ENCODE peak calls at places on chromosomes 5 and 9, in seven cellular contexts. One of them, this sample, is unnamed.

GRCh38 chr5:175885813-175886212 is 14.4 kb downstream of the CPLX2 start:
- DNase-seq in uterus: no peak
- DNase-seq in suprapubic skin: no peak
- DNase-seq in A549: no peak
- DNase-seq in tibial nerve: no peak
- DNase-seq in NB4: peak; percentile 90
- DNase-seq in transverse colon: no peak
- DNase-seq in this sample: no peak

GRCh38 chr5:74067748-74068541 is 441.9 kb downstream of the ARHGEF28 start:
- DNase-seq in transverse colon: no peak
- DNase-seq in suprapubic skin: no peak
- DNase-seq in NB4: no peak
- DNase-seq in uterus: no peak
- DNase-seq in tibial nerve: no peak
- DNase-seq in A549: peak; percentile 8
- DNase-seq in this sample: no peak

GRCh38 chr5:175742290-175742994 is 84.6 kb downstream of the HRH2 start:
- DNase-seq in A549: no peak
- DNase-seq in tibial nerve: no peak
- DNase-seq in uterus: no peak
- DNase-seq in transverse colon: no peak
- DNase-seq in suprapubic skin: no peak
- DNase-seq in NB4: peak; percentile 38
- DNase-seq in this sample: no peak

GRCh38 chr9:130770093-130770492 is 65.0 kb upstream of the ABL1 start:
- DNase-seq in A549: no peak
- DNase-seq in uterus: no peak
- DNase-seq in suprapubic skin: no peak
- DNase-seq in NB4: no peak
- DNase-seq in transverse colon: no peak
- DNase-seq in tibial nerve: no peak
- DNase-seq in this sample: no peak

GRCh38 chr9:114220129-114220541 is 64.8 kb downstream of the COL27A1 start:
- DNase-seq in NB4: no peak
- DNase-seq in transverse colon: peak; percentile 12
- DNase-seq in uterus: no peak
- DNase-seq in A549: no peak
- DNase-seq in suprapubic skin: no peak
- DNase-seq in tibial nerve: no peak
- DNase-seq in this sample: no peak

GRCh38 chr5:81631124-81631523 is 119.8 kb downstream of the SSBP2 start:
- DNase-seq in uterus: no peak
- DNase-seq in A549: no peak
- DNase-seq in tibial nerve: no peak
- DNase-seq in NB4: no peak
- DNase-seq in suprapubic skin: no peak
- DNase-seq in transverse colon: peak; percentile 8
- DNase-seq in this sample: no peak

GRCh38 chr5:81212211-81212687 is 20.9 kb upstream of the CKMT2 start:
- DNase-seq in A549: no peak
- DNase-seq in tibial nerve: no peak
- DNase-seq in NB4: no peak
- DNase-seq in transverse colon: no peak
- DNase-seq in suprapubic skin: no peak
- DNase-seq in uterus: no peak
- DNase-seq in this sample: no peak

GRCh38 chr5:73999306-73999705 is 373.3 kb downstream of the ARHGEF28 start:
- DNase-seq in uterus: no peak
- DNase-seq in NB4: no peak
- DNase-seq in transverse colon: no peak
- DNase-seq in tibial nerve: no peak
- DNase-seq in suprapubic skin: no peak
- DNase-seq in A549: no peak
- DNase-seq in this sample: no peak

GRCh38 chr5:102722930-102723329 is 32.2 kb upstream of the PAM start:
- DNase-seq in transverse colon: no peak
- DNase-seq in NB4: no peak
- DNase-seq in uterus: no peak
- DNase-seq in tibial nerve: no peak
- DNase-seq in A549: no peak
- DNase-seq in suprapubic skin: no peak
- DNase-seq in this sample: no peak

GRCh38 chr5:81429363-81429762 is 35.4 kb upstream of the ACOT12 start:
- DNase-seq in NB4: no peak
- DNase-seq in uterus: no peak
- DNase-seq in tibial nerve: no peak
- DNase-seq in A549: no peak
- DNase-seq in transverse colon: no peak
- DNase-seq in suprapubic skin: no peak
- DNase-seq in this sample: no peak

GRCh38 chr9:128225770-128226753 is 22.9 kb downstream of the DNM1 start:
- DNase-seq in uterus: no peak
- DNase-seq in A549: no peak
- DNase-seq in NB4: peak; percentile 82
- DNase-seq in transverse colon: no peak
- DNase-seq in suprapubic skin: no peak
- DNase-seq in tibial nerve: no peak
- DNase-seq in this sample: no peak

GRCh38 chr5:100595152-100595811 is 60.1 kb downstream of the FAM174A start:
- DNase-seq in suprapubic skin: no peak
- DNase-seq in uterus: peak; percentile 15
- DNase-seq in A549: peak; percentile 6
- DNase-seq in tibial nerve: no peak
- DNase-seq in NB4: peak; percentile 25
- DNase-seq in transverse colon: peak; percentile 12
- DNase-seq in this sample: peak; percentile 18

GRCh38 chr5:143338658-143339366 is 64.7 kb downstream of the NR3C1 start:
- DNase-seq in transverse colon: no peak
- DNase-seq in tibial nerve: no peak
- DNase-seq in NB4: no peak
- DNase-seq in suprapubic skin: no peak
- DNase-seq in A549: no peak
- DNase-seq in uterus: no peak
- DNase-seq in this sample: no peak

GRCh38 chr9:13575558-13575957 is 296.1 kb upstream of the MPDZ start:
- DNase-seq in uterus: no peak
- DNase-seq in NB4: no peak
- DNase-seq in transverse colon: no peak
- DNase-seq in A549: no peak
- DNase-seq in suprapubic skin: no peak
- DNase-seq in tibial nerve: no peak
- DNase-seq in this sample: no peak

GRCh38 chr9:29475471-29475870 is 1902.2 kb upstream of the C9orf72 start:
- DNase-seq in A549: no peak
- DNase-seq in transverse colon: no peak
- DNase-seq in uterus: no peak
- DNase-seq in tibial nerve: no peak
- DNase-seq in NB4: no peak
- DNase-seq in suprapubic skin: no peak
- DNase-seq in this sample: no peak

GRCh38 chr5:96703384-96703910 is 41.3 kb downstream of the CAST start:
- DNase-seq in transverse colon: peak; percentile 85
- DNase-seq in A549: no peak
- DNase-seq in NB4: no peak
- DNase-seq in suprapubic skin: no peak
- DNase-seq in uterus: no peak
- DNase-seq in tibial nerve: no peak
- DNase-seq in this sample: no peak

GRCh38 chr5:96243203-96243602 is 189.8 kb downstream of the PCSK1 start:
- DNase-seq in suprapubic skin: no peak
- DNase-seq in tibial nerve: no peak
- DNase-seq in A549: no peak
- DNase-seq in transverse colon: no peak
- DNase-seq in NB4: no peak
- DNase-seq in uterus: no peak
- DNase-seq in this sample: no peak

GRCh38 chr5:88203977-88204735 is 64.5 kb downstream of the TMEM161B start:
- DNase-seq in tibial nerve: no peak
- DNase-seq in A549: no peak
- DNase-seq in uterus: no peak
- DNase-seq in suprapubic skin: no peak
- DNase-seq in transverse colon: no peak
- DNase-seq in NB4: no peak
- DNase-seq in this sample: no peak

GRCh38 chr5:92106808-92107207 is 723.7 kb upstream of the ARRDC3 start:
- DNase-seq in suprapubic skin: no peak
- DNase-seq in A549: no peak
- DNase-seq in tibial nerve: no peak
- DNase-seq in transverse colon: no peak
- DNase-seq in uterus: no peak
- DNase-seq in NB4: no peak
- DNase-seq in this sample: no peak

GRCh38 chr9:33791117-33791516 is 4.2 kb upstream of the PRSS3 start:
- DNase-seq in transverse colon: peak; percentile 60
- DNase-seq in tibial nerve: no peak
- DNase-seq in suprapubic skin: no peak
- DNase-seq in A549: no peak
- DNase-seq in NB4: peak; percentile 29
- DNase-seq in uterus: no peak
- DNase-seq in this sample: no peak

GRCh38 chr5:138793481-138794010 is 40.3 kb downstream of the CTNNA1 start:
- DNase-seq in suprapubic skin: no peak
- DNase-seq in NB4: no peak
- DNase-seq in tibial nerve: no peak
- DNase-seq in uterus: no peak
- DNase-seq in transverse colon: no peak
- DNase-seq in A549: no peak
- DNase-seq in this sample: no peak
- TF ChIP-seq POLR2A in suprapubic skin: no peak
- TF ChIP-seq POLR2A in NB4: no peak
- TF ChIP-seq POLR2A in tibial nerve: no peak
- TF ChIP-seq POLR2A in uterus: no peak
- TF ChIP-seq POLR2A in transverse colon: no peak
- TF ChIP-seq POLR2A in A549: no peak
- TF ChIP-seq POLR2A in this sample: no peak

GRCh38 chr5:141640051-141640415 is 3.2 kb downstream of the RELL2 start:
- DNase-seq in tibial nerve: no peak
- DNase-seq in transverse colon: no peak
- DNase-seq in uterus: no peak
- DNase-seq in A549: no peak
- DNase-seq in suprapubic skin: no peak
- DNase-seq in NB4: no peak
- DNase-seq in this sample: no peak

GRCh38 chr5:141639357-141640050 is 2.7 kb downstream of the RELL2 start:
- DNase-seq in tibial nerve: no peak
- DNase-seq in uterus: no peak
- DNase-seq in NB4: no peak
- DNase-seq in A549: no peak
- DNase-seq in suprapubic skin: no peak
- DNase-seq in transverse colon: no peak
- DNase-seq in this sample: no peak

GRCh38 chr5:141637266-141637692 is 482 bp downstream of the RELL2 start:
- DNase-seq in suprapubic skin: no peak
- DNase-seq in A549: peak; percentile 45
- DNase-seq in NB4: peak; percentile 35
- DNase-seq in transverse colon: peak; percentile 42
- DNase-seq in tibial nerve: no peak
- DNase-seq in uterus: peak; percentile 35
- DNase-seq in this sample: peak; percentile 36

GRCh38 chr5:141637693-141638419 is 1.1 kb downstream of the RELL2 start:
- DNase-seq in transverse colon: peak; percentile 66
- DNase-seq in A549: no peak
- DNase-seq in uterus: peak; percentile 47
- DNase-seq in tibial nerve: peak; percentile 17
- DNase-seq in suprapubic skin: peak; percentile 83
- DNase-seq in NB4: peak; percentile 66
- DNase-seq in this sample: no peak

DNA sequence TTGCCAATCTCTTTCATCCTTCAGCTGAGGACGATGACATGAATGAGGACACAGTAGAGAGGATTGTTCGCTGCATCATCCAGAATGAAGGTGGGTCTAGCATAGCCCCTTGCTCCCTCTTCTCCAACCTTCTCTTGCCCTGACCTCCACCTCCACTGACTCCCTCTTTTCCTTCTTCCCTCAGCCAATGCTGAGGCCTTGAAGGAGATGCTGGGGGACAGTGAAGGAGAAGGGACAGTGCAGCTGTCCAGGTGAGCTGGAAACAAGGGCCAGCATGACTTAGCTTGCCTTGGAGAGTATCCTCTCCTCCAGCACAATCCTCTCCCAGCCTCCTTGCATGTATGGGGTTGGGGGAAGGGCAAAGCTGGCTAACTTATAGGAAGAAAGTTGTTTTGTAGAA is 2.0 kb downstream of the RELL2 start:
- DNase-seq in tibial nerve: no peak
- DNase-seq in transverse colon: no peak
- DNase-seq in uterus: no peak
- DNase-seq in suprapubic skin: no peak
- DNase-seq in NB4: no peak
- DNase-seq in A549: no peak
- DNase-seq in this sample: no peak
- TF ChIP-seq POLR2A in tibial nerve: no peak
- TF ChIP-seq POLR2A in transverse colon: no peak
- TF ChIP-seq POLR2A in uterus: no peak
- TF ChIP-seq POLR2A in suprapubic skin: no peak
- TF ChIP-seq POLR2A in NB4: no peak
- TF ChIP-seq POLR2A in A549: no peak
- TF ChIP-seq POLR2A in this sample: no peak

GRCh38 chr5:56910123-56910951 is 941 bp downstream of the SETD9 start:
- DNase-seq in uterus: no peak
- DNase-seq in suprapubic skin: peak; percentile 77
- DNase-seq in transverse colon: peak; percentile 59
- DNase-seq in tibial nerve: peak; percentile 46
- DNase-seq in A549: no peak
- DNase-seq in NB4: peak; percentile 80
- DNase-seq in this sample: no peak
- TF ChIP-seq POLR2A in uterus: no peak
- TF ChIP-seq POLR2A in suprapubic skin: no peak
- TF ChIP-seq POLR2A in transverse colon: peak; percentile 82
- TF ChIP-seq POLR2A in tibial nerve: no peak
- TF ChIP-seq POLR2A in A549: no peak
- TF ChIP-seq POLR2A in NB4: no peak
- TF ChIP-seq POLR2A in this sample: no peak

DNA sequence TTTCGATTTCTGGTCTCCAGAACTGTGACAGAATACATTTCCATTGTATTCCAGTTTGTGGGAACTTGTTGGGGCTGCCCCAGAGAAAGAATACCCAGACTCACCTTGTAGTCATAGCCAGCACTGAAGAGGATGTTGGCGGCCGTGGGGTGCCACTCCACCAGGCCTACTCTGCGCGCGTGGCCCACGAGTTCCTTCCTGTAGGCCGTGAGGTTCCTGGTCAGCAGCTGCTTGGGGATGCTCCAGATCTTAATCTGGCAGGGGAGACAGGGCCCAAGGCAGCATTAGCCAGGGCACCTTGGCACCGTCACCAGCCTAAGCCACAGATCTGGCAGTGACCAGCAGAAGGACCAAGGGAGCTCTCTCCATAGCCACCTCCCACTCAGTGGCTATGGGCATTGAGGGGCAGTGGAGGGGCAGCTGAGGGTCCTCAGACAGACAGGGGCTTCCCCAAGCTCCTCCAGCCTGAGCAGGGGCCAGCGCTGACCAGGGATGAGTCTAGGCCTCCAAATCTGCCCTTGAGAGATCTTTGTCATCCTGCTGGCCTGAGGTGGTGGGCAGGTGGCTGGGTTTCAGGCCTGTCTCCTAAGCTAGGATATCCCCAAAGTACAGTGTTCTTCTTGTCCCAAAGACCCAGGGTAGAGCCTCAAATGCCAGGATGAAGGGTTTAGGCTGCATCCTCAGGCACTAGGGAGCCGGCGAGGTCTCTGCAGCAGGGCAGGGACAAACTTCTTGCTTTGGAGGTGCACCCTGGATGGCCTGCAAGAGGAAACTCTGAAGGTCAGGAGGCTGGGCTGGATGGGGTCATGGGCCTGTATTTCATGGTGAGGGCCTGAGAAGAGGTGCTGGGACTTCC is 15.9 kb upstream of the TRIM14 start:
- DNase-seq in A549: no peak
- DNase-seq in suprapubic skin: no peak
- DNase-seq in tibial nerve: no peak
- DNase-seq in uterus: no peak
- DNase-seq in NB4: no peak
- DNase-seq in transverse colon: peak; percentile 2
- DNase-seq in this sample: no peak
- TF ChIP-seq POLR2A in A549: no peak
- TF ChIP-seq POLR2A in suprapubic skin: no peak
- TF ChIP-seq POLR2A in tibial nerve: no peak
- TF ChIP-seq POLR2A in uterus: no peak
- TF ChIP-seq POLR2A in NB4: no peak
- TF ChIP-seq POLR2A in transverse colon: no peak
- TF ChIP-seq POLR2A in this sample: no peak

This sample was measured in H54.